ENCODE peak calls at places on chromosomes 7 and 10, in six cellular contexts. A is activated CD4-positive, alpha-beta T cell treated with anti-CD3 and anti-CD28 coated beads for 24 hours; N is kidney epithelial cell; U is EL; M is stimulated activated CD8-positive, alpha-beta memory T cell treated with anti-CD3 and anti-CD28 coated beads, Interleukin-15, amount 100 ng/mL, for 1 hour; Q is stomach. V is an unnamed sample.

GRCh38 chr10:30491204-30491603 is 57.2 kb downstream of the MAP3K8 start:
- DNase-seq in A (no peak), M (no peak), Q (no peak), N (no peak), U (peak), V (no peak)

GRCh38 chr7:103140684-103141083 is 8.2 kb downstream of the NAPEPLD start:
- DNase-seq in N (no peak), M (no peak), U (no peak), A (no peak), Q (no peak), V (no peak)

GRCh38 chr7:30412810-30413504 is 65.6 kb downstream of the NOD1 start:
- DNase-seq in Q (peak), N (peak), U (peak), A (no peak), M (no peak), V (no peak)

GRCh38 chr7:127759945-127760421 is 108.0 kb downstream of the SND1 start:
- DNase-seq in A (no peak), M (no peak), U (no peak), N (no peak), Q (no peak), V (no peak)

GRCh38 chr10:101562231-101562630 is 25.8 kb downstream of the POLL start:
- DNase-seq in Q (no peak), A (no peak), U (no peak), N (no peak), M (no peak), V (no peak)

GRCh38 chr10:43227911-43228782 is 38.7 kb downstream of the RASGEF1A start:
- DNase-seq in U (no peak), Q (no peak), A (no peak), N (no peak), M (no peak), V (no peak)

GRCh38 chr7:158396982-158397862 is 190.4 kb downstream of the PTPRN2 start:
- DNase-seq in Q (no peak), M (no peak), N (no peak), A (no peak), U (no peak), V (no peak)

GRCh38 chr10:62632071-62632809 is 172.3 kb upstream of the ADO start:
- DNase-seq in U (no peak), A (peak), N (no peak), M (peak), Q (no peak), V (no peak)

GRCh38 chr7:77403957-77404356 is 12.2 kb downstream of the GSAP start:
- DNase-seq in A (no peak), Q (no peak), N (no peak), U (no peak), M (no peak), V (no peak)

GRCh38 chr7:82164813-82165212 is 278.8 kb downstream of the CACNA2D1 start:
- DNase-seq in U (peak), M (no peak), A (no peak), Q (no peak), N (no peak), V (no peak)

GRCh38 chr10:57657164-57657765 is 610.4 kb downstream of the IPMK start:
- DNase-seq in M (no peak), A (no peak), N (peak), Q (peak), U (peak), V (peak)

GRCh38 chr10:130470286-130470685 is 334.1 kb downstream of the GLRX3 start:
- DNase-seq in M (no peak), Q (no peak), U (no peak), A (no peak), N (no peak), V (no peak)

GRCh38 chr7:131829911-131830310 is 273.5 kb upstream of the PODXL start:
- DNase-seq in A (no peak), M (no peak), N (no peak), U (no peak), Q (no peak), V (no peak)

GRCh38 chr7:26061340-26062239 is 90.4 kb upstream of the NFE2L3 start:
- DNase-seq in N (no peak), Q (peak), A (peak), M (peak), U (peak), V (peak)

GRCh38 chr7:1210979-1211608 is 21.6 kb upstream of the UNCX start:
- DNase-seq in N (no peak), Q (no peak), A (no peak), M (no peak), U (peak), V (no peak)

GRCh38 chr7:26813426-26813825 is 51.0 kb downstream of the SKAP2 start:
- DNase-seq in Q (no peak), A (no peak), U (peak), M (no peak), N (no peak), V (no peak)